ENCODE peak calls at places on chromosomes 1 and 21, in four cellular contexts. One of them, this sample, is unnamed.

GRCh38 chr1:207873055-207873890 is 37.7 kb downstream of the CD34 start:
- DNase-seq in body of pancreas: no peak
- DNase-seq in vagina: peak; percentile 82
- DNase-seq in left ventricle myocardium inferior: no peak
- DNase-seq in this sample: peak; percentile 98

GRCh38 chr1:55275976-55276375 is 60.8 kb upstream of the USP24 start:
- DNase-seq in body of pancreas: no peak
- DNase-seq in vagina: no peak
- DNase-seq in left ventricle myocardium inferior: no peak
- DNase-seq in this sample: no peak

GRCh38 chr1:225808136-225808535 is 1.8 kb upstream of the EPHX1 start:
- DNase-seq in body of pancreas: no peak
- DNase-seq in vagina: no peak
- DNase-seq in left ventricle myocardium inferior: no peak
- DNase-seq in this sample: no peak

GRCh38 chr1:160256396-160257046 is 5.8 kb downstream of the DCAF8 start:
- DNase-seq in body of pancreas: peak; percentile 11
- DNase-seq in vagina: no peak
- DNase-seq in left ventricle myocardium inferior: no peak
- DNase-seq in this sample: no peak

GRCh38 chr1:117051224-117052064 is 8.7 kb upstream of the TTF2 start:
- DNase-seq in body of pancreas: peak; percentile 24
- DNase-seq in vagina: no peak
- DNase-seq in left ventricle myocardium inferior: no peak
- DNase-seq in this sample: no peak

GRCh38 chr1:110880708-110881374 is 7.9 kb downstream of the CD53 start:
- DNase-seq in body of pancreas: no peak
- DNase-seq in vagina: no peak
- DNase-seq in left ventricle myocardium inferior: no peak
- DNase-seq in this sample: no peak

GRCh38 chr1:59375321-59376220 is 78.7 kb downstream of the FGGY start:
- DNase-seq in body of pancreas: no peak
- DNase-seq in vagina: no peak
- DNase-seq in left ventricle myocardium inferior: no peak
- DNase-seq in this sample: no peak

GRCh38 chr1:89358287-89358893 is 5.5 kb upstream of the GBP6 start:
- DNase-seq in body of pancreas: peak; percentile 85
- DNase-seq in vagina: no peak
- DNase-seq in left ventricle myocardium inferior: peak; percentile 73
- DNase-seq in this sample: peak; percentile 70

GRCh38 chr1:61741682-61742619 is at the start of gene PATJ:
- DNase-seq in body of pancreas: peak; percentile 87
- DNase-seq in vagina: peak; percentile 87
- DNase-seq in left ventricle myocardium inferior: peak; percentile 48
- DNase-seq in this sample: no peak

GRCh38 chr1:61746768-61747167 is 4.5 kb downstream of the PATJ start:
- DNase-seq in body of pancreas: no peak
- DNase-seq in vagina: no peak
- DNase-seq in left ventricle myocardium inferior: no peak
- DNase-seq in this sample: no peak

GRCh38 chr1:61743432-61743705 is 1.1 kb downstream of the PATJ start:
- DNase-seq in body of pancreas: no peak
- DNase-seq in vagina: no peak
- DNase-seq in left ventricle myocardium inferior: no peak
- DNase-seq in this sample: no peak

GRCh38 chr1:61742620-61743431 is 546 bp downstream of the PATJ start:
- DNase-seq in body of pancreas: peak; percentile 36
- DNase-seq in vagina: peak; percentile 85
- DNase-seq in left ventricle myocardium inferior: peak; percentile 59
- DNase-seq in this sample: no peak

GRCh38 chr1:61743716-61744620 is 1.7 kb downstream of the PATJ start:
- DNase-seq in body of pancreas: no peak
- DNase-seq in vagina: no peak
- DNase-seq in left ventricle myocardium inferior: no peak
- DNase-seq in this sample: no peak
- H3K4me3 ChIP-seq in body of pancreas: no peak overlapping the region
- H3K4me3 ChIP-seq in vagina: peak overlapping the region; percentile 96
- H3K4me3 ChIP-seq in left ventricle myocardium inferior: peak overlapping the region; percentile 98
- H3K4me3 ChIP-seq in this sample: no peak overlapping the region

GRCh38 chr1:5911871-5912271 is 80.4 kb downstream of the NPHP4 start:
- DNase-seq in body of pancreas: no peak
- DNase-seq in vagina: no peak
- DNase-seq in left ventricle myocardium inferior: no peak
- DNase-seq in this sample: no peak
- H3K4me3 ChIP-seq in body of pancreas: no peak overlapping the region
- H3K4me3 ChIP-seq in vagina: no peak overlapping the region
- H3K4me3 ChIP-seq in left ventricle myocardium inferior: no peak overlapping the region
- H3K4me3 ChIP-seq in this sample: no peak overlapping the region

GRCh38 chr1:85264150-85264549 is 4.7 kb upstream of the C1orf52 start:
- DNase-seq in body of pancreas: no peak
- DNase-seq in vagina: no peak
- DNase-seq in left ventricle myocardium inferior: no peak
- DNase-seq in this sample: no peak

GRCh38 chr1:85259118-85259865 is at the start of gene C1orf52:
- DNase-seq in body of pancreas: peak; percentile 95
- DNase-seq in vagina: no peak
- DNase-seq in left ventricle myocardium inferior: peak; percentile 96
- DNase-seq in this sample: peak; percentile 88

GRCh38 chr1:85262985-85263384 is 3.5 kb upstream of the C1orf52 start:
- DNase-seq in body of pancreas: peak; percentile 47
- DNase-seq in vagina: no peak
- DNase-seq in left ventricle myocardium inferior: no peak
- DNase-seq in this sample: no peak

GRCh38 chr1:85258536-85259117 is 835 bp downstream of the C1orf52 start:
- DNase-seq in body of pancreas: peak; percentile 20
- DNase-seq in vagina: no peak
- DNase-seq in left ventricle myocardium inferior: no peak
- DNase-seq in this sample: no peak

DNA sequence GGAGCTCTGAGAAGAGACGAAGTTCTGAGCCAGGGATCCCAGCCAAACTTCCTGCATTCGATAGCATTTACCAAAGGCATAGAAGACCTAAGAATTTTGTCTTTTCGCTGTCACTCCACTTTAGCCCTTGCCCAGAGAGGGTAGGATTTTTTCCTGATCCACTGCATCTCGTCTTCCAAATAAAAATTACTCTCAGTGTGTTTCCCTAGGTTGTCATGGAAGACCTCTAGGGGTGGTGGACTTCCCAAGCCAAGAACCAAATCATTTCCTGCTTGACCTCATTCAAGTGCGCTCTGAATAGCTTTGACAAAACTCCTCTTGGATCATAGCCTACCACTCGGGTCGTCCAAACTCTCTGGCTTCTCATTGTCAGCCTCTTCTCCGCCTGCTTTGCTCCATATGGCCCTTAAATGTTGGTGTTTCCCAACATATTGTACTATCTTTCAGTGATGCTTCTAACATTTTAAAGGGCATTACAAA is 444 bp upstream of the C1orf52 start:
- DNase-seq in body of pancreas: peak; percentile 39
- DNase-seq in vagina: no peak
- DNase-seq in left ventricle myocardium inferior: no peak
- DNase-seq in this sample: no peak
- H3K4me3 ChIP-seq in body of pancreas: no peak overlapping the region
- H3K4me3 ChIP-seq in vagina: peak overlapping the region; percentile 97
- H3K4me3 ChIP-seq in left ventricle myocardium inferior: peak overlapping the region; percentile 96
- H3K4me3 ChIP-seq in this sample: peak overlapping the region; percentile 25

GRCh38 chr21:45112371-45112770 is 38.0 kb downstream of the ADARB1 start:
- DNase-seq in body of pancreas: no peak
- DNase-seq in vagina: no peak
- DNase-seq in left ventricle myocardium inferior: no peak
- DNase-seq in this sample: no peak

GRCh38 chr21:45108808-45109800 is 34.7 kb downstream of the ADARB1 start:
- DNase-seq in body of pancreas: no peak
- DNase-seq in vagina: no peak
- DNase-seq in left ventricle myocardium inferior: no peak
- DNase-seq in this sample: no peak

GRCh38 chr21:45111703-45112102 is 37.3 kb downstream of the ADARB1 start:
- DNase-seq in body of pancreas: no peak
- DNase-seq in vagina: no peak
- DNase-seq in left ventricle myocardium inferior: no peak
- DNase-seq in this sample: no peak

GRCh38 chr21:45109831-45110492 is 35.6 kb downstream of the ADARB1 start:
- DNase-seq in body of pancreas: peak; percentile 36
- DNase-seq in vagina: no peak
- DNase-seq in left ventricle myocardium inferior: no peak
- DNase-seq in this sample: peak; percentile 77

DNA sequence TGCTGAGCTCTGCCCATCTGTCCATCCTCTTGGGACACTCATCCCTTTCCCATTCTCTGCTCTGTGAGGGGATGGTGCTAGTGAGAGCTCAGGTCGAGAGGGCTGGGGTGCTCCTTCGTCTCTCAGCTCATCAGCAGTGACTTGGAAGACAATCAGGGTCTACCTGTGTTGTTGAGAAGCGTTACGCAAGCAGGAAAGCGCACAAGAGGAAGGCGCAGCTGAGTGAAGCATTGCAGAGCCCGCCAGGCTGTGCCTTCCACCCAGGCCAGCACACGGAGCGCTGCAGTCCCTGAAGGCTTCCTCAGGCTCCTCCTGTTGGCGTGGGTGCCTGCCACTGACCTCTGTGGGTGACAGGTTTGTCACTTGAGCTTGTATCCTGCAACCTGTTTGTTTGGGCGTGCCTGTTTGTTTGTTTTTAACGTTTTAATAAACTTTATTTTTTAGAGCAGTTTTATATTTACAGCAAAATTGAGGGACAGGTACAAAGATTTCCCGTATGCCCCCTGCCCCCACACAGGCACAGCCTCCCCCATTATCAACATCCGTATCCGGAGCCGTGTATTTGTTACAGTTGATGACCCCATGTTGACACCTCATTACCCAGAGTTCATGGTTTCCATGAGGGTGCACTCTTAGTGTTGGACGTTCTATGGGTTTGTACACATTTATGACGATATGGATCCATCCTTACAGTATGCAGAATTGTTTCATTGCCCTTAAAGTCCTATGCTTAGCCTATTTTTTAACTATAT is 36.7 kb downstream of the ADARB1 start:
- DNase-seq in body of pancreas: no peak
- DNase-seq in vagina: no peak
- DNase-seq in left ventricle myocardium inferior: no peak
- DNase-seq in this sample: no peak
- H3K4me3 ChIP-seq in body of pancreas: no peak overlapping the region
- H3K4me3 ChIP-seq in vagina: no peak overlapping the region
- H3K4me3 ChIP-seq in left ventricle myocardium inferior: peak overlapping the region; percentile 42
- H3K4me3 ChIP-seq in this sample: no peak overlapping the region

GRCh38 chr1:19427087-19427781 is 58.1 kb downstream of the CAPZB start:
- DNase-seq in body of pancreas: no peak
- DNase-seq in vagina: no peak
- DNase-seq in left ventricle myocardium inferior: no peak
- DNase-seq in this sample: no peak
- H3K4me3 ChIP-seq in body of pancreas: no peak overlapping the region
- H3K4me3 ChIP-seq in vagina: no peak overlapping the region
- H3K4me3 ChIP-seq in left ventricle myocardium inferior: no peak overlapping the region
- H3K4me3 ChIP-seq in this sample: no peak overlapping the region

GRCh38 chr1:81571946-81572345 is 228.8 kb upstream of the ADGRL2 start:
- DNase-seq in body of pancreas: no peak
- DNase-seq in vagina: no peak
- DNase-seq in left ventricle myocardium inferior: no peak
- DNase-seq in this sample: no peak

GRCh38 chr1:81573458-81573857 is 227.3 kb upstream of the ADGRL2 start:
- DNase-seq in body of pancreas: no peak
- DNase-seq in vagina: no peak
- DNase-seq in left ventricle myocardium inferior: no peak
- DNase-seq in this sample: no peak

GRCh38 chr1:81582467-81582986 is 218.2 kb upstream of the ADGRL2 start:
- DNase-seq in body of pancreas: no peak
- DNase-seq in vagina: no peak
- DNase-seq in left ventricle myocardium inferior: no peak
- DNase-seq in this sample: no peak

GRCh38 chr1:81574365-81574764 is 226.4 kb upstream of the ADGRL2 start:
- DNase-seq in body of pancreas: no peak
- DNase-seq in vagina: no peak
- DNase-seq in left ventricle myocardium inferior: no peak
- DNase-seq in this sample: no peak

DNA sequence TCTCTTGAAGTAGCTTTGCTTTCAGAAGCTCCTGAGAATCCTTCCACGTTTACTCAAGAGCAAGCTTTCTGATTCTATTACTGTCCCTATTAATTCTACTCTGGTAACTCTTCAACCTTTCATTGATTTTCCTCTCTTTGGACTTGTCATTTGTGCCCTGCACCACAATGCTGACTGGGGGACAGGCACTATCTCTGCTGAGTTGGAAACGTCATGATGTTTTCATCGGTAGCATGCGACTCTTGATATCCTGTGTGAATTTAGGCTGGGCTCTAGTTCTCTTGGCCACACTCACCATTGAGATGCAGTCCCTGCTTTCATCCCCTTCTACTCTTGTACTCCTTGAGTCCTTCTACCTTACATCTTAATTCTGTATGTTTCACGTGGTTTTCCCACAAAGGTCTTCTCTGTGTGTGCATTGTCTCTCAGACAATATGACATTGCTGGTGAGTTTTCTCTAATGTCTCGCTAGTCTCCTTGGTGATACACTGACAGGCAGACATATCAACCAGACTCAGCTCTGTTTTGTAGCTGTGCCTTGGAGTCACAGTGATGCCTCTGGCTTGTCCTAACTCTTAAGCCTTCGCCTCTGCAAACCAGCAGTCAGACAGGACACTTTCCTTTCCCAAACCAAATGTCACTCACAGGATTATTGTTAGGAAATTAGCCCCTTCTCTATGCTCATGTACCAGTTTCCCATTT is 223.6 kb upstream of the ADGRL2 start:
- DNase-seq in body of pancreas: no peak
- DNase-seq in vagina: no peak
- DNase-seq in left ventricle myocardium inferior: no peak
- DNase-seq in this sample: no peak
- H3K4me3 ChIP-seq in body of pancreas: no peak overlapping the region
- H3K4me3 ChIP-seq in vagina: no peak overlapping the region
- H3K4me3 ChIP-seq in left ventricle myocardium inferior: no peak overlapping the region
- H3K4me3 ChIP-seq in this sample: no peak overlapping the region

GRCh38 chr1:53246261-53247134 is 8.2 kb upstream of the MAGOH start:
- DNase-seq in body of pancreas: no peak
- DNase-seq in vagina: no peak
- DNase-seq in left ventricle myocardium inferior: no peak
- DNase-seq in this sample: no peak
- H3K4me3 ChIP-seq in body of pancreas: no peak overlapping the region
- H3K4me3 ChIP-seq in vagina: no peak overlapping the region
- H3K4me3 ChIP-seq in left ventricle myocardium inferior: no peak overlapping the region
- H3K4me3 ChIP-seq in this sample: no peak overlapping the region

DNA sequence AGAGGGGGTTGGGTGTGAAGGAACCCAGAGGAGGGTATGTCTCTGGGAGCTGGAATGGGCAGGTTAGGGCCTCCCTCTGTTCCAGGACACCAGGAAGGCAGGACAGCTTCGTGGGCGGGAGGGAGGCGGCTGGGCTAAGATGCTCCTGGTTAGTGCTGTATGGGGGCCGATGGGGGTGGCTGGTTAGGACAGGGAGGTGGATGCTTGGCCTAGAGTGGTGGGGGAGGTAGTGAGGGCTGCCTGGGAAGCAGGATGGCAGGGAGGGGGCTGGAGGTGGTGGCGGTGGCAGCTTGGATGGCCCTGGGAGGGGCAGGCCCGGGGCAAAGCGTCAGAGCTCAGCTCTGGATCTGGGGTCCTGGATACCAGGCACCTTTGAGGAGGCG is 6.2 kb upstream of the MMP23B start:
- DNase-seq in body of pancreas: no peak
- DNase-seq in vagina: no peak
- DNase-seq in left ventricle myocardium inferior: no peak
- DNase-seq in this sample: no peak
- H3K4me3 ChIP-seq in body of pancreas: no peak overlapping the region
- H3K4me3 ChIP-seq in vagina: no peak overlapping the region
- H3K4me3 ChIP-seq in left ventricle myocardium inferior: peak overlapping the region; percentile 54
- H3K4me3 ChIP-seq in this sample: no peak overlapping the region

GRCh38 chr21:31874817-31875216 is 2.0 kb downstream of the HUNK start:
- DNase-seq in body of pancreas: peak; percentile 81
- DNase-seq in vagina: no peak
- DNase-seq in left ventricle myocardium inferior: no peak
- DNase-seq in this sample: no peak
- H3K4me3 ChIP-seq in body of pancreas: peak overlapping the region; percentile 76
- H3K4me3 ChIP-seq in vagina: peak overlapping the region; percentile 54
- H3K4me3 ChIP-seq in left ventricle myocardium inferior: peak overlapping the region; percentile 72
- H3K4me3 ChIP-seq in this sample: no peak overlapping the region